ENCODE peak calls at places on chromosome 22, in eight cellular contexts. R, A, Q, L, Y, V, B and P are unnamed samples.

GRCh38 chr22:46614070-46614931 is 5.9 kb upstream of the GRAMD4 start:
- DNase-seq in R (no peak), A (no peak), Q (no peak), L (no peak), Y (peak; percentile 88), V (peak; percentile 54), B (no peak), P (no peak)

GRCh38 chr22:28600546-28601143 is 79.0 kb downstream of the TTC28 start:
- DNase-seq in R (peak; percentile 70), A (no peak), Q (no peak), L (no peak), Y (no peak), V (no peak), B (no peak), P (peak; percentile 73)

GRCh38 chr22:45877651-45878050 is 99.3 kb downstream of the WNT7B start:
- DNase-seq in R (no peak), A (no peak), Q (peak; percentile 9), L (no peak), Y (peak; percentile 46), V (no peak), B (no peak), P (no peak)

GRCh38 chr22:49960967-49961600 is 512 bp downstream of the PIM3 start:
- DNase-seq in R (peak; percentile 57), A (no peak), Q (peak; percentile 15), L (peak; percentile 69), Y (peak; percentile 93), V (no peak), B (peak; percentile 53), P (peak; percentile 85)

GRCh38 chr22:45631140-45631539 is 40.5 kb upstream of the ATXN10 start:
- DNase-seq in R (peak; percentile 74), A (no peak), Q (no peak), L (no peak), Y (peak; percentile 25), V (no peak), B (no peak), P (no peak)

GRCh38 chr22:39091136-39092081 is 5.6 kb upstream of the APOBEC3H start:
- DNase-seq in R (no peak), A (no peak), Q (no peak), L (no peak), Y (peak; percentile 74), V (no peak), B (no peak), P (no peak)

GRCh38 chr22:44889233-44889878 is 120.4 kb downstream of the PHF21B start:
- DNase-seq in R (peak; percentile 19), A (no peak), Q (no peak), L (no peak), Y (peak; percentile 38), V (no peak), B (no peak), P (no peak)

GRCh38 chr22:35134637-35135036 is 68.7 kb downstream of the ISX start:
- DNase-seq in R (no peak), A (no peak), Q (no peak), L (no peak), Y (no peak), V (no peak), B (no peak), P (peak; percentile 12)

GRCh38 chr22:39518996-39519680 is 1.2 kb upstream of the ATF4 start:
- DNase-seq in R (no peak), A (no peak), Q (no peak), L (no peak), Y (no peak), V (no peak), B (no peak), P (peak; percentile 78)

GRCh38 chr22:18078329-18079041 is 695 bp downstream of the PEX26 start:
- DNase-seq in R (peak; percentile 69), A (no peak), Q (no peak), L (peak; percentile 67), Y (peak; percentile 92), V (no peak), B (peak; percentile 40), P (peak; percentile 43)

GRCh38 chr22:49203863-49204598 is 623.6 kb downstream of the BRD1 start:
- DNase-seq in R (no peak), A (no peak), Q (no peak), L (peak; percentile 21), Y (peak; percentile 64), V (no peak), B (no peak), P (no peak)

DNA sequence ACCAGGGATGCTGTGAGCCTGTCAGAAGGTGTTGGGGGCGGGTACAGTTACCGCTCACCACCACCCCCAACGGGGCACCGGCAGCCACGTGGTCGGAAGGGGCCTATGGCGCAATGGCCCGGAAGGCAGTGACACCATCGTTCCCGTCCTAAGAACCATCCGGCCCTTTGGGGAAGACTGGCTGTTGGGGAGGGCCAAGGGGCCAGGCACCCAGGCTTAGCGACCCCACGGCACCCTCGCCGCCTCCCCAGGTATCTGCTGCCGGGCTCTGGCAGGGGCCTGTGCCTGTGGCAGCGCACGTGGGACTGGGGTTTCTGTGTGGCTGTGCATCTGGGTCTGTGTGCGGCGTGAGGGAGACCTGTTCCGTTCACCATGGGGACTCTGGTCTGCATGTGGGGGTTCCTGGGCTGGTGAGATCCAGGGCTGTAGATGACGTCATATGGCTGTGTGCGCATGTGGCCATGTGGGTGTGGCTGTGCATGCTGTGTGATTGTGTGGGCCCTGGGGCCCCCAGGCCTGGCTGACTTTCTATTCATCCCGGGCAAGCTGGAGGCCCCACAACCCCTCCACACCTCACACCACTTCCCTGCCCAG is 703 bp downstream of the OSM start:
- DNase-seq in R (peak; percentile 96), A (peak; percentile 86), Q (no peak), L (no peak), Y (peak; percentile 98), V (peak; percentile 81), B (no peak), P (peak; percentile 92)
- TF ChIP-seq POLR2A in R (peak; percentile 56), A (peak; percentile 52), Q (no peak), L (no peak), Y (peak; percentile 10), V (peak; percentile 69), B (no peak), P (peak; percentile 96)

GRCh38 chr22:23282089-23282501 is 101.8 kb downstream of the BCR start:
- DNase-seq in R (no peak), A (no peak), Q (peak; percentile 69), L (peak; percentile 94), Y (no peak), V (no peak), B (peak; percentile 51), P (no peak)

GRCh38 chr22:23281406-23282088 is 101.2 kb downstream of the BCR start:
- DNase-seq in R (peak; percentile 85), A (peak; percentile 94), Q (peak; percentile 80), L (peak; percentile 94), Y (peak; percentile 94), V (peak; percentile 89), B (peak; percentile 89), P (peak; percentile 78)

GRCh38 chr22:23279781-23280180 is 99.5 kb downstream of the BCR start:
- DNase-seq in R (no peak), A (no peak), Q (no peak), L (no peak), Y (no peak), V (no peak), B (no peak), P (no peak)

GRCh38 chr22:23280356-23281052 is 100.2 kb downstream of the BCR start:
- DNase-seq in R (no peak), A (no peak), Q (no peak), L (no peak), Y (no peak), V (no peak), B (no peak), P (no peak)

DNA sequence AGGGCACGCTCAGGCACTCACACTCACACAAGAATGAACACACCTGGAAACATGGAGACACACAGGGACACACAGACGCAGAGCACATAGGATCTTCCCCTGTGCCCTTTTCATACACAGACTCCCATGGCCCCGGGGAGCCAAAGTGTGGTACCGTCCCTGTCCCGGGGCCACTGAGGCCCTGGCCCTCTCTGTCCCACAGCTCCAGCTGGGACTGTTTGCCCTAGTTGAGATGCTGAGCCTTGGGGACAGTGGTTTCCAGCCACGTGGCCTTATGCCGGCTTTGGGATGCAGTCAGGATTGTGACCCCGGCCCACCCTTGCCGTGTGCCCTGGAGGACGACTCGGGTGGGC is 100.7 kb downstream of the BCR start:
- DNase-seq in R (no peak), A (no peak), Q (no peak), L (no peak), Y (no peak), V (no peak), B (no peak), P (no peak)
- TF ChIP-seq POLR2A in R (no peak), A (no peak), Q (no peak), L (no peak), Y (no peak), V (no peak), B (no peak), P (no peak)

DNA sequence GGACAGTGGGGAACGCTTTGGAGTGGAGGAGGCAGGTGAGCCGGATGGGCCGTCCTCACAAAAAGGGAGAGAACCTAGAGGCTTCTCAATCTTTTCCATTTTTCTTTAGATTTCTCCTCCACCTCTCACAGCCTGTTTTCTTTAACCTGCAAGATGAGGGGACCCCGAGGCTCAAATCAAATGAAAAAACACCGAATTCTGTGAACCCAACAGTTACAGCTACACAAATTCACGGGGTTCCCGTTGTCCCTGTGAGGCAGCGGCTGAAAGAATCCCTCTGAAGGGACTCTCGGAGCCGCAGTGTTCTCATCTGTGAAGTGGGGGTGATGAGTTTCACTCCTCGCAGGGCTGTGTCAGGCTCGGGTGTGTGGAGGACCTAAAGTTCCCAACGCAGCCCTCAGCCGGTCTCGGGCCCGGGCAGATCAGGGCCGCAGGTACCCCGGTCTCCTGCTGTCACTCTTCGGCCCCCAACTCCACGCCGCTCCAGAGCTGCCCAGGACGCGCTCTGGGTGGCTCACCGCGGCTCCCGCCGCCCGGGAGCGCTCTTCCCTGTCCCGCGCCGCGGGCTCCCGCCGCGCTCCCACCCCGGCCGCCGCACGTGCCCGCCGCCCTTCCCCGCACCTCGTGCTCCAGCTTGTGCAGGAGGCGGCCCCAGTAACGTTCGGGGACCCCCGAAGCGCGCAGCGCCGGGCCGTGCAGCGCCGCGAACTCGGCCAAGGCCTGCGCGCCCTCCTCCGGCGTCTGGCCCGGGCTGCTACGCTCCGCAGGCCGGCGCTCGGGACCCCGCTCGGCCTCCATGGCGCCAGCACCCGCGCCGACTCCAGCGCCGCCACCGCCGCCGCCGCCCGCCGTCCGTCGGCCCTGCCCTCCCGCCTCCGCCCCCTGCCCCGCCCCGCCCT is at the start of gene TTLL12:
- DNase-seq in R (peak; percentile 72), A (peak; percentile 84), Q (no peak), L (no peak), Y (peak; percentile 93), V (peak; percentile 80), B (peak; percentile 74), P (peak; percentile 87)
- TF ChIP-seq POLR2A in R (peak; percentile 36), A (peak; percentile 62), Q (peak; percentile 49), L (no peak), Y (no peak), V (peak; percentile 68), B (no peak), P (peak; percentile 47)

DNA sequence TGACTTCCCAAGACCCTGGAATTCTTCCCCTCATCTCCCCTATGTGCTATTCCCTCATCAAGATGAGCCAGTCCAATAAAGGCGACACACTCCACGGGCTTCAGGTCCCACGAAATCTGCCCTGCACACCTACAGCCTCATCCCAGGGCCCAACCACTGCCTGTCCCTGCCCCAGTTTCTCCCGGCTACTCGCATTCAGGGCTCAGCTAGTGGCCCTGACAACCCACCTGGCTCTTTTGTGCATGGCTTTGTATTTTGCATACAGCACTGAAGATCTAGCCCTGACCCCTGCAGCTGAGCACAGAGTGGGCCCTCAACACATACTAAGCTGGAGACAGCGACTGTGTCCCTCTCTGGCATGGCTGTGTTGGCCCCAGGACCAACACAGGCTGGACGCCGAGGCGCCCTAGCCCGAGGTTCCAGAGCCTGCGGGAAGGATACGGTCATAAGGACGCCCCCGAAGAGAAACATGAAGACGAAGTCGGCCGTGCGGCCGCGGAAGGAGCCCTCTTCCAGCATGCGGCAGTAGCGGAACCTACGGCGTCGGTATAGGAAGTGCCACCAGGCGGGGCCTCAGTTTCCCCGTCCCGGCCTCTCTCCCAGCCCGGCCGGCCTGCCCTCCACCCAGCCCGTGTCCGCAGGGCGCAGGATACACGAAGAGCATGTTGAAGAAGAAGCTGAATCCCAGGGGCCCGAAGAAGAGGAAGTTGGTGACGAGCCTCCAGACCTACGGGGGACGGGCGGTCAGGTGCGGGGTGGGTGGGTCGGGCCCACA is 708 bp downstream of the DERL3 start:
- DNase-seq in R (peak; percentile 83), A (no peak), Q (no peak), L (no peak), Y (peak; percentile 88), V (no peak), B (no peak), P (peak; percentile 41)
- TF ChIP-seq POLR2A in R (no peak), A (no peak), Q (no peak), L (no peak), Y (no peak), V (no peak), B (no peak), P (no peak)